ENCODE peak calls at places on chromosome 1, in seven cellular contexts. One of them, this sample, is unnamed. For H3K4me1, the result is how much of the 10 kb centered on the place peaks cover.

GRCh38 chr1:184062640-184063280 is 11.2 kb downstream of the TSEN15 start:
- DNase-seq in K562: no peak
- DNase-seq in fibroblast of lung: no peak
- DNase-seq in H1: no peak
- DNase-seq in neuronal stem cell: no peak
- DNase-seq in PC-3: no peak
- DNase-seq in A549: no peak
- DNase-seq in this sample: no peak

GRCh38 chr1:236489710-236490377 is 33.9 kb upstream of the LGALS8 start:
- DNase-seq in K562: peak
- DNase-seq in fibroblast of lung: peak
- DNase-seq in H1: no peak
- DNase-seq in neuronal stem cell: peak
- DNase-seq in PC-3: peak
- DNase-seq in A549: peak
- DNase-seq in this sample: no peak

GRCh38 chr1:185073725-185074124 is 28.4 kb downstream of the RNF2 start:
- DNase-seq in K562: no peak
- DNase-seq in fibroblast of lung: no peak
- DNase-seq in H1: no peak
- DNase-seq in neuronal stem cell: no peak
- DNase-seq in PC-3: no peak
- DNase-seq in A549: no peak
- DNase-seq in this sample: no peak

GRCh38 chr1:207806531-207807394 is 54.9 kb downstream of the CD46 start:
- DNase-seq in K562: no peak
- DNase-seq in fibroblast of lung: peak
- DNase-seq in H1: no peak
- DNase-seq in neuronal stem cell: no peak
- DNase-seq in PC-3: peak
- DNase-seq in A549: no peak
- DNase-seq in this sample: no peak

GRCh38 chr1:180489976-180490375 is 12.4 kb downstream of the ACBD6 start:
- DNase-seq in K562: no peak
- DNase-seq in fibroblast of lung: no peak
- DNase-seq in H1: no peak
- DNase-seq in neuronal stem cell: no peak
- DNase-seq in PC-3: no peak
- DNase-seq in A549: no peak
- DNase-seq in this sample: no peak

GRCh38 chr1:39544327-39544726 is 32.3 kb downstream of the PABPC4 start:
- DNase-seq in K562: no peak
- DNase-seq in fibroblast of lung: no peak
- DNase-seq in H1: no peak
- DNase-seq in neuronal stem cell: no peak
- DNase-seq in PC-3: no peak
- DNase-seq in A549: no peak
- DNase-seq in this sample: no peak

GRCh38 chr1:3368059-3368458 is 86.4 kb upstream of the ARHGEF16 start:
- DNase-seq in K562: no peak
- DNase-seq in fibroblast of lung: no peak
- DNase-seq in H1: no peak
- DNase-seq in neuronal stem cell: no peak
- DNase-seq in PC-3: no peak
- DNase-seq in A549: no peak
- DNase-seq in this sample: no peak

GRCh38 chr1:223665592-223666312 is at the start of gene CAPN8:
- DNase-seq in K562: no peak
- DNase-seq in fibroblast of lung: no peak
- DNase-seq in H1: no peak
- DNase-seq in neuronal stem cell: no peak
- DNase-seq in PC-3: peak
- DNase-seq in A549: no peak
- DNase-seq in this sample: no peak

GRCh38 chr1:112722601-112723510 is 7.7 kb upstream of the PPM1J start:
- DNase-seq in K562: no peak
- DNase-seq in fibroblast of lung: peak
- DNase-seq in H1: no peak
- DNase-seq in neuronal stem cell: no peak
- DNase-seq in PC-3: no peak
- DNase-seq in A549: no peak
- DNase-seq in this sample: no peak

GRCh38 chr1:23865543-23865930 is 2.6 kb downstream of the FUCA1 start:
- DNase-seq in K562: no peak
- DNase-seq in fibroblast of lung: peak
- DNase-seq in H1: no peak
- DNase-seq in neuronal stem cell: no peak
- DNase-seq in PC-3: peak
- DNase-seq in A549: no peak
- DNase-seq in this sample: no peak

GRCh38 chr1:11330411-11330810 is 57.4 kb downstream of the UBIAD1 start:
- DNase-seq in K562: no peak
- DNase-seq in fibroblast of lung: no peak
- DNase-seq in H1: no peak
- DNase-seq in neuronal stem cell: no peak
- DNase-seq in PC-3: no peak
- DNase-seq in A549: no peak
- DNase-seq in this sample: no peak

GRCh38 chr1:18515120-18515667 is 34.5 kb downstream of the KLHDC7A start:
- DNase-seq in K562: no peak
- DNase-seq in fibroblast of lung: no peak
- DNase-seq in H1: no peak
- DNase-seq in neuronal stem cell: no peak
- DNase-seq in PC-3: no peak
- DNase-seq in A549: no peak
- DNase-seq in this sample: no peak

GRCh38 chr1:18512883-18513282 is 32.2 kb downstream of the KLHDC7A start:
- DNase-seq in K562: no peak
- DNase-seq in fibroblast of lung: no peak
- DNase-seq in H1: no peak
- DNase-seq in neuronal stem cell: no peak
- DNase-seq in PC-3: no peak
- DNase-seq in A549: no peak
- DNase-seq in this sample: no peak

GRCh38 chr1:18513995-18514394 is 33.3 kb downstream of the KLHDC7A start:
- DNase-seq in K562: no peak
- DNase-seq in fibroblast of lung: no peak
- DNase-seq in H1: no peak
- DNase-seq in neuronal stem cell: no peak
- DNase-seq in PC-3: no peak
- DNase-seq in A549: no peak
- DNase-seq in this sample: no peak

GRCh38 chr1:18508084-18508483 is 27.4 kb downstream of the KLHDC7A start:
- DNase-seq in K562: no peak
- DNase-seq in fibroblast of lung: no peak
- DNase-seq in H1: no peak
- DNase-seq in neuronal stem cell: no peak
- DNase-seq in PC-3: no peak
- DNase-seq in A549: no peak
- DNase-seq in this sample: no peak

DNA sequence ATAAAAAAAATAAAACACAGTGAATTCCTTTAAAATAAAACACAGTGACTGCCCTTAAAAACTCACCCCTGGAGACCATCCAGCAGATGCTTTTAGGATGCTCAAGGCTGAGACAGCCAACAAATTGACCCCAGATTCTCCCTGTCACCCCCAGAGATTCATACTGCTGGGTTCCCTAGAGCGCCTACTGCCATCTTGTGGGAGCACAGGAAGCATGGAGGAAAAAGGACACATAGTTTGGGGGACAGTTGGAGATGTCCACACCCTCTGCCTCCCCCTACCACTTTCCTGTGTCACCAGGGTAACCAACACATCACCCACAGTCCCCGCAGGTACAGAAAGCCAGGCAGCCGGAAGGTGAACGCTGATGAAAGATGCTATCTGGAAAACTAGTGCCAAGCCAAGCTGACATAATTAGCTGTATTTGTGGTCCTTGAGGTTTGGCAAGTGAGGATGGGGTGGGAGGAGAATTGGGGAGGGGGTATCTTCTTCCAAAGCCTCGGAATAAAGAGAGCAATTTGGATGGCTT is 30.8 kb downstream of the KLHDC7A start:
- DNase-seq in K562: no peak
- DNase-seq in fibroblast of lung: no peak
- DNase-seq in H1: no peak
- DNase-seq in neuronal stem cell: no peak
- DNase-seq in PC-3: no peak
- DNase-seq in A549: no peak
- DNase-seq in this sample: no peak
- H3K4me2 ChIP-seq in K562: no peak
- H3K4me2 ChIP-seq in fibroblast of lung: no peak
- H3K4me2 ChIP-seq in H1: no peak
- H3K4me2 ChIP-seq in neuronal stem cell: no peak
- H3K4me2 ChIP-seq in PC-3: no peak
- H3K4me2 ChIP-seq in A549: no peak
- H3K4me2 ChIP-seq in this sample: no peak

DNA sequence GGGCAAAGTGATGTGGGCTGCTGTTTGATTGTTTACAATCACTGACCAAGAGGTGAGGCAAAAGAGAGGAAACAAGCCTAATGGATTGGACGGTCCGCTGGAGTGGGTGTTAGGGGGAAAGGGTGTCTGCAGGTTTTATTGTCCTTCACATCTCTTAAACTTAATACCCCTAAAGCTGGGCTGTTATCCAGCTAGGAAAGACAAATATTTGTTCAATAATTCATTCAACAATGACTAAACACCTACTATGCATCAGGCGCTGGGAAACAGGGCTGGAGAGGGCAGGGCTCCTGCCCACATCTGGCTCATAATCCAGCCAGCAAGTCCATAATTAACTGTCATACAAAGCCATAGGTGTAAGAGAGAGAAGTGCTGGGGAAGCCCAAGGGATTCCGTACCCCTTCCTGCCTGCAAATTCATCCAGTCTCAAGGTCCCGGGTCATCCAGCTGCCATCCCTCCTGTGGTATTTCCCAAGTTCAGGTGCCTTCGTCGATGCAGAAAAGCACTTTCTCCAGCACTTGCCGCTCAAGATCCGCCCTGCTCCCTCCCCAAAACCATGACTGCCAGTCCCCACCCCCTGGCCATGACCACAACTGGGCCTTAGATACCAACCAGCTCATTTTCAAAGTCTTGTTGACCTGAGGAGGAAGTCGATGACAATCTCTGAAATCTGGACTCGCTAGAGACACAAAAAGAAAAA is 10.7 kb downstream of the TMEM63A start:
- DNase-seq in K562: no peak
- DNase-seq in fibroblast of lung: no peak
- DNase-seq in H1: no peak
- DNase-seq in neuronal stem cell: no peak
- DNase-seq in PC-3: peak
- DNase-seq in A549: peak
- DNase-seq in this sample: no peak
- H3K4me1 ChIP-seq in K562: under half
- H3K4me1 ChIP-seq in fibroblast of lung: under half
- H3K4me1 ChIP-seq in H1: under half
- H3K4me1 ChIP-seq in neuronal stem cell: under half
- H3K4me1 ChIP-seq in PC-3: half or more
- H3K4me1 ChIP-seq in A549: under half
- H3K4me1 ChIP-seq in this sample: under half

DNA sequence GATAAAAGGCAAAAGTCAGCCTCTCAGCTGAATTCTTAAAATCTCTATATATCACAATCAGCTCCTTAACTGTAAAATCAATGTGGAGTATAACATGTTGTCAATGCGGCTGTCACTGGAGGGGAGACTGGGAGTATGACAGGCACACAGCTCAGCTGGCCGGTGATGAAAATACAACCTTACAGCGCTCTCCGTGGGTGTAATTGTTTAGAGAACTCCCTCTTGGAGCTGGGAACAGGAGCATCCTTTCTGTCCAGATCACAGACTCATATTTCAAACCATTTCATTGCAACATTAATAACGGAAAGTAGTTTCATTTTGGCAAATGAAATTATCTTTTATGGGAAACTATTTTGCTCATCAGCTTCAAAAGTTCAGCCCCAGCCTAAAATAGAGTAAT is 324.6 kb downstream of the KCTD3 start:
- DNase-seq in K562: no peak
- DNase-seq in fibroblast of lung: peak
- DNase-seq in H1: no peak
- DNase-seq in neuronal stem cell: no peak
- DNase-seq in PC-3: no peak
- DNase-seq in A549: no peak
- DNase-seq in this sample: no peak
- H3K4me2 ChIP-seq in K562: no peak
- H3K4me2 ChIP-seq in fibroblast of lung: peak
- H3K4me2 ChIP-seq in H1: no peak
- H3K4me2 ChIP-seq in neuronal stem cell: no peak
- H3K4me2 ChIP-seq in PC-3: peak
- H3K4me2 ChIP-seq in A549: no peak
- H3K4me2 ChIP-seq in this sample: no peak

DNA sequence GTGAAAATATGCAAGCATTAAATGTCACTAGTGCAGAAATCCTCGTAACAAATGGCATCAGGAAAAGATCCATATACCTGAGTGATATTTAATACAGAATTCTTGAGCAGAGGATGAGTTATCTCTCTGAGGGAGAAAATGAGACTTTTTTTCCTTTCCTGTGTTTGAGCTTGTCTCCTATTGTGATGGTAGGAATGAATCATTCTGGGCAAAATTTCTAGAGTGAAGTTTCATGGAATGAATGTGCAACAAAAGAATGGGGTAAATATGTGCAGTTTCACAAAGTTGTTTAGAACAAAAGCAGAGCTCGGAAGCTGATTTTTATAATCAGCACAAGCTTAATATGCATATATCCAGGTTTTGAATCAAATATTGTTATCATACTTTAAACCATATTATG is 4.6 kb downstream of the CTPS1 start:
- DNase-seq in K562: no peak
- DNase-seq in fibroblast of lung: no peak
- DNase-seq in H1: no peak
- DNase-seq in neuronal stem cell: no peak
- DNase-seq in PC-3: peak
- DNase-seq in A549: no peak
- DNase-seq in this sample: no peak
- H3K4me1 ChIP-seq in K562: under half
- H3K4me1 ChIP-seq in fibroblast of lung: under half
- H3K4me1 ChIP-seq in H1: under half
- H3K4me1 ChIP-seq in neuronal stem cell: under half
- H3K4me1 ChIP-seq in PC-3: under half
- H3K4me1 ChIP-seq in A549: half or more
- H3K4me1 ChIP-seq in this sample: under half

GRCh38 chr1:229893762-229894444 is 173.1 kb upstream of the GALNT2 start:
- DNase-seq in K562: no peak
- DNase-seq in fibroblast of lung: no peak
- DNase-seq in H1: no peak
- DNase-seq in neuronal stem cell: no peak
- DNase-seq in PC-3: peak
- DNase-seq in A549: no peak
- DNase-seq in this sample: no peak
- H3K4me2 ChIP-seq in K562: no peak
- H3K4me2 ChIP-seq in fibroblast of lung: no peak
- H3K4me2 ChIP-seq in H1: no peak
- H3K4me2 ChIP-seq in neuronal stem cell: no peak
- H3K4me2 ChIP-seq in PC-3: peak
- H3K4me2 ChIP-seq in A549: no peak
- H3K4me2 ChIP-seq in this sample: no peak

This sample was measured in DND-41.